ENCODE peak calls at places on chromosome 2, in nine cellular contexts. V is neural progenitor cell; Y is GM23248; P is endodermal cell; N is SJSA1; I is body of pancreas; U is neuronal stem cell; L is CD4-positive, alpha-beta T cell; C is thoracic aorta. X is an unnamed sample. For H3K9me3, the result is how much of the 10 kb centered on the place peaks cover.

GRCh38 chr2:21781962-21782361 is 658.2 kb downstream of the TDRD15 start:
- DNase-seq in V (no peak), Y (no peak), P (no peak), N (no peak), I (no peak), U (no peak), L (no peak), C (no peak), X (no peak)

GRCh38 chr2:181891258-181891965 is at the start of gene ITPRID2:
- DNase-seq in V (peak), Y (peak), P (peak), N (peak), I (peak), U (peak), L (peak), C (peak), X (peak)

GRCh38 chr2:223084873-223085272 is 32.9 kb downstream of the KCNE4 start:
- DNase-seq in V (no peak), Y (no peak), P (peak), N (no peak), I (peak), U (no peak), L (no peak), C (no peak), X (no peak)

GRCh38 chr2:1808921-1809551 is 64.7 kb upstream of the PXDN start:
- DNase-seq in V (no peak), Y (peak), P (no peak), N (no peak), I (no peak), U (no peak), L (no peak), C (no peak), X (no peak)

GRCh38 chr2:110820128-110820527 is 87.8 kb downstream of the ACOXL start:
- DNase-seq in V (no peak), Y (no peak), P (no peak), N (no peak), I (no peak), U (no peak), L (no peak), C (no peak), X (no peak)

GRCh38 chr2:74045454-74045853 is 60.7 kb downstream of the TET3 start:
- DNase-seq in V (no peak), Y (peak), P (no peak), N (no peak), I (no peak), U (no peak), L (no peak), C (no peak), X (no peak)

GRCh38 chr2:29293830-29294438 is 178.7 kb downstream of the CLIP4 start:
- DNase-seq in V (peak), Y (peak), P (peak), N (no peak), I (peak), U (peak), L (no peak), C (no peak), X (peak)

GRCh38 chr2:166417669-166418068 is 41.9 kb upstream of the SCN9A start:
- DNase-seq in V (peak), Y (peak), P (no peak), N (no peak), I (no peak), U (no peak), L (no peak), C (no peak), X (peak)

GRCh38 chr2:188291617-188292445 is at the start of gene GULP1:
- DNase-seq in V (peak), Y (peak), P (peak), N (peak), I (peak), U (peak), L (no peak), C (no peak), X (peak)

GRCh38 chr2:203705184-203705583 is 1.3 kb upstream of the CD28 start:
- DNase-seq in V (no peak), Y (no peak), P (no peak), N (no peak), I (no peak), U (no peak), L (peak), C (no peak), X (no peak)

GRCh38 chr2:186947516-186947915 is 98.5 kb upstream of the ZSWIM2 start:
- DNase-seq in V (no peak), Y (no peak), P (no peak), N (no peak), I (no peak), U (no peak), L (no peak), C (no peak), X (no peak)

GRCh38 chr2:174339971-174340399 is 5.2 kb downstream of the SP9 start:
- DNase-seq in V (peak), Y (no peak), P (peak), N (no peak), I (no peak), U (peak), L (no peak), C (no peak), X (no peak)

GRCh38 chr2:60884795-60885194 is 3.4 kb downstream of the REL start:
- DNase-seq in V (no peak), Y (peak), P (no peak), N (no peak), I (no peak), U (no peak), L (no peak), C (no peak), X (no peak)

GRCh38 chr2:110116033-110116710 is 550 bp upstream of the MALL start:
- DNase-seq in V (peak), Y (peak), P (peak), N (no peak), I (peak), U (no peak), L (no peak), C (no peak), X (peak)

GRCh38 chr2:146874260-146874658 is 970.6 kb upstream of the ACVR2A start:
- DNase-seq in V (no peak), Y (peak), P (no peak), N (peak), I (no peak), U (no peak), L (no peak), C (no peak), X (no peak)

GRCh38 chr2:198545411-198545810 is 741.0 kb downstream of the PLCL1 start:
- DNase-seq in V (no peak), Y (peak), P (no peak), N (no peak), I (no peak), U (no peak), L (no peak), C (no peak), X (no peak)

GRCh38 chr2:120238728-120239487 is 13.7 kb upstream of the RALB start:
- DNase-seq in V (no peak), Y (peak), P (peak), N (peak), I (no peak), U (no peak), L (no peak), C (no peak), X (no peak)

GRCh38 chr2:191927319-191927867 is 80.5 kb upstream of the CAVIN2 start:
- DNase-seq in V (peak), Y (peak), P (peak), N (peak), I (peak), U (no peak), L (no peak), C (peak), X (no peak)

GRCh38 chr2:70663411-70663810 is 104.6 kb downstream of the ADD2 start:
- DNase-seq in V (no peak), Y (no peak), P (peak), N (no peak), I (no peak), U (no peak), L (no peak), C (no peak), X (no peak)

GRCh38 chr2:44680424-44680971 is 261.0 kb upstream of the SIX3 start:
- DNase-seq in V (no peak), Y (no peak), P (peak), N (no peak), I (no peak), U (no peak), L (no peak), C (no peak), X (no peak)

GRCh38 chr2:41283079-41283765 is 764.6 kb upstream of the PKDCC start:
- DNase-seq in V (peak), Y (no peak), P (no peak), N (no peak), I (no peak), U (no peak), L (no peak), C (no peak), X (no peak)

GRCh38 chr2:239593965-239594771 is 193.3 kb upstream of the HDAC4 start:
- DNase-seq in V (no peak), Y (no peak), P (peak), N (no peak), I (no peak), U (no peak), L (no peak), C (no peak), X (no peak)

GRCh38 chr2:222722327-222722946 is 51.0 kb downstream of the MOGAT1 start:
- DNase-seq in V (no peak), Y (peak), P (no peak), N (no peak), I (no peak), U (no peak), L (no peak), C (no peak), X (no peak)

GRCh38 chr2:176056411-176056810 is 27.4 kb downstream of the EVX2 start:
- DNase-seq in V (no peak), Y (no peak), P (no peak), N (no peak), I (no peak), U (no peak), L (no peak), C (no peak), X (no peak)

GRCh38 chr2:96580771-96581170 is 44.2 kb downstream of the ARID5A start:
- DNase-seq in V (peak), Y (peak), P (peak), N (no peak), I (no peak), U (no peak), L (no peak), C (no peak), X (peak)

GRCh38 chr2:128497461-128497860 is 178.8 kb upstream of the HS6ST1 start:
- DNase-seq in V (no peak), Y (no peak), P (peak), N (peak), I (no peak), U (no peak), L (no peak), C (no peak), X (peak)

GRCh38 chr2:207319321-207319720 is 153.6 kb upstream of the KLF7 start:
- DNase-seq in V (no peak), Y (no peak), P (no peak), N (no peak), I (no peak), U (no peak), L (no peak), C (no peak), X (no peak)

GRCh38 chr2:30225131-30225762 is 6.1 kb upstream of the LBH start:
- DNase-seq in V (peak), Y (peak), P (peak), N (peak), I (no peak), U (no peak), L (peak), C (no peak), X (peak)

GRCh38 chr2:65379721-65380171 is 52.7 kb downstream of the SPRED2 start:
- DNase-seq in V (no peak), Y (no peak), P (no peak), N (no peak), I (no peak), U (no peak), L (no peak), C (no peak), X (no peak)

DNA sequence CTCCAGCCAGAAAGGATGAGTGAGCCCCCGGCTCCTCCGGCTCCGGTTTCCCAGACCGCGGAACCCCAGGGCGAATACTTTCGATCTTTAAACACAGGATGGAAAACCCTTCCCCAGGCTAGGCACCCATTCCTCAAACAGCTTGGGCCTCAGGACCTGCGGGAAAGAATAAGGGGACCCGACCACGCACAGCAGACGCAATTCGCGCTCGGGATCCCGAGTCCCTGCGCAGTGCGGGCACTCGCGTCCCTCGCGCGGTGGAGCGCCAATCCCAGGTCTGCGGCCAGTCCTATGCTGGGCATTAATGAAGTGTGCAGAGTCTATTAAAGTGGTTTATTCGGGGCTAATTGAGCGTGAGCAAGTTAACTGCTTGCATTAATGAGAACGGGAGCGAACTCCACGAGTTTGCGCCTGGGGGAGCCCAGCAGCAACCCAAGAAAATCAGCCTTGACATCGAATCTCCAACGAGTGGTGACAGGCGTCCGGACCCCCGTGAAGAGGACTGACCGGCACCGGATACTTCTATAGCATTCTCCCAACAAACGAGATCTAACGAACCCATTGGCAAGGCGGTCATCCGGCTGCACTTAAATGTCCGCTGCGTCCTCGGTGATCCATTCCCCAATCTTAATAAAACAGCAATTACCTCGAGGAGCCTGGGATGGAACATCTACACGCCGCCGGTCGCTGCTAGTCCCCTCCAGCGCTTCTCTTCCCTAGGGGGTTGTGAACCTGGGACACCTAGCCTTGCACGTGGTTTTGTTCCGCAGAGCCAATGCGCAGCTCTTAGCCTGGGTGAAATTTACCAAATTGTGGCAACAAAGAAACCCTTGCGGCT is 1.7 kb downstream of the OSR1 start:
- DNase-seq in V (peak), Y (peak), P (peak), N (no peak), I (no peak), U (no peak), L (no peak), C (no peak), X (no peak)
- H3K9me3 ChIP-seq in V (under half), Y (under half), P (under half), N (under half), I (under half), U (under half), L (under half), C (under half), X (under half)

GRCh38 chr2:238475571-238475970 is 48.8 kb downstream of the ASB1 start:
- DNase-seq in V (no peak), Y (no peak), P (no peak), N (peak), I (no peak), U (no peak), L (no peak), C (no peak), X (no peak)

GRCh38 chr2:238473014-238473413 is 46.3 kb downstream of the ASB1 start:
- DNase-seq in V (no peak), Y (no peak), P (no peak), N (no peak), I (no peak), U (no peak), L (no peak), C (no peak), X (peak)

GRCh38 chr2:238476258-238476657 is 49.5 kb downstream of the ASB1 start:
- DNase-seq in V (no peak), Y (no peak), P (no peak), N (peak), I (no peak), U (no peak), L (no peak), C (no peak), X (no peak)

GRCh38 chr2:238469155-238469554 is 42.4 kb downstream of the ASB1 start:
- DNase-seq in V (no peak), Y (no peak), P (no peak), N (no peak), I (no peak), U (no peak), L (no peak), C (no peak), X (no peak)

DNA sequence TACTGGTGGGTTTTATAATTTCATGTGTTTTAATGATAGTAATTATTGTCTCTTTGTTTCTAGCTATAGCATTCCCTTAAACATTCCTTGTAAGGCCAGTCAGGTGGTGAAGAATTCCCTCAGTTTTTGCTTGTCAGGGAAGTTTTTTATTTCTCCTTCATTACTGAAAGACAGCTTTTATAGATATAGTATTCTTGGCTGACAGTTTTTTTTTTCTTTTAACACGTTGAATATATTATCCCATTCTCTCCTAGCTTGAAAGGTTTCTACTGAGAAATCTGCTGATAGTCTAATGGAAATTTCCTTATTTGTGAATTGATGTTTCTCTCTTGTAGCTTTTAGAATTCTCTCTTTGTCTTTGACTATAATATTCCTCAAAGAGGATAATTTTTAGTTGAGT is 46.8 kb downstream of the ASB1 start:
- DNase-seq in V (no peak), Y (no peak), P (no peak), N (no peak), I (no peak), U (no peak), L (no peak), C (no peak), X (no peak)
- H3K9me3 ChIP-seq in V (under half), Y (under half), P (under half), N (under half), I (under half), U (under half), L (under half), C (under half), X (under half)

GRCh38 chr2:12221583-12221982 is 475.2 kb downstream of the LPIN1 start:
- DNase-seq in V (no peak), Y (no peak), P (no peak), N (no peak), I (no peak), U (no peak), L (no peak), C (no peak), X (no peak)
- H3K9me3 ChIP-seq in V (under half), Y (under half), P (under half), N (under half), I (under half), U (under half), L (under half), C (under half), X (under half)

GRCh38 chr2:77831878-77832277 is 309.7 kb upstream of the LRRTM4 start:
- DNase-seq in V (no peak), Y (no peak), P (no peak), N (no peak), I (no peak), U (no peak), L (no peak), C (no peak), X (no peak)
- H3K9me3 ChIP-seq in V (under half), Y (under half), P (under half), N (under half), I (under half), U (under half), L (under half), C (under half), X (under half)

GRCh38 chr2:201536046-201536445 is 84.5 kb downstream of the STRADB start:
- DNase-seq in V (no peak), Y (no peak), P (no peak), N (no peak), I (no peak), U (no peak), L (no peak), C (no peak), X (no peak)
- H3K9me3 ChIP-seq in V (under half), Y (under half), P (under half), N (under half), I (under half), U (under half), L (under half), C (under half), X (under half)

GRCh38 chr2:83420993-83421392 is 1038.1 kb downstream of the SUCLG1 start:
- DNase-seq in V (no peak), Y (no peak), P (no peak), N (no peak), I (no peak), U (no peak), L (no peak), C (no peak), X (no peak)
- H3K9me3 ChIP-seq in V (under half), Y (under half), P (under half), N (under half), I (under half), U (under half), L (under half), C (under half), X (under half)

GRCh38 chr2:89823556-89823955 is 1132.1 kb downstream of the RPIA start:
- DNase-seq in V (no peak), Y (no peak), P (no peak), N (no peak), I (no peak), U (no peak), L (no peak), C (no peak), X (no peak)

GRCh38 chr2:89818873-89819272 is 1127.4 kb downstream of the RPIA start:
- DNase-seq in V (no peak), Y (no peak), P (no peak), N (no peak), I (no peak), U (no peak), L (no peak), C (no peak), X (no peak)

GRCh38 chr2:89820248-89820647 is 1128.8 kb downstream of the RPIA start:
- DNase-seq in V (no peak), Y (no peak), P (no peak), N (no peak), I (no peak), U (no peak), L (no peak), C (no peak), X (no peak)

GRCh38 chr2:89821455-89821945 is 1130.0 kb downstream of the RPIA start:
- DNase-seq in V (no peak), Y (no peak), P (no peak), N (no peak), I (no peak), U (no peak), L (no peak), C (no peak), X (no peak)

GRCh38 chr2:89819809-89820208 is 1128.3 kb downstream of the RPIA start:
- DNase-seq in V (no peak), Y (no peak), P (no peak), N (no peak), I (no peak), U (no peak), L (no peak), C (no peak), X (no peak)
- H3K9me3 ChIP-seq in V (half or more), Y (under half), P (under half), N (under half), I (under half), U (under half), L (half or more), C (under half), X (under half)

DNA sequence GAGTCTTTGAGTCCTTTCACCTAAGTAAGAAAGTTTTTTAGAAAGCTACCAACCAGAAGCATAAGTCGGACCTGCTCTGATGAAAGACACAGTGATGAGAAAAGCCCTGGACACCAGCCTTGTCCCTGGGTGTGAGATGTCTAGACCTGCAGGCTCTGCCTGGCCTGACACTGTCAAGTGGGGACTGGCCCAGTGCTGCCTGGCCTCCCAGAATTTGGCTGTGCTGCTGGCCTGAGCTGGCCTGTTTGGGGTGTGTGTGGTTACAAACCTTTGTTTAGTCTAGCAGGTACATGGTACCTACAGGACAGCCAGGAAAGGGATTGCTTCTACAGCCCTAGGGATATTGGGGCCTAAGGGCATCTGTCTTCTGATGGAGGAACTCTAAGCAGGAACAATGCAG is 48.3 kb downstream of the ASB1 start:
- DNase-seq in V (no peak), Y (no peak), P (no peak), N (peak), I (no peak), U (no peak), L (no peak), C (no peak), X (no peak)
- H3K9me3 ChIP-seq in V (under half), Y (under half), P (under half), N (under half), I (under half), U (under half), L (under half), C (under half), X (under half)

GRCh38 chr2:115364078-115364477 is 921.6 kb downstream of the DPP10 start:
- DNase-seq in V (peak), Y (no peak), P (peak), N (no peak), I (no peak), U (no peak), L (no peak), C (no peak), X (no peak)

DNA sequence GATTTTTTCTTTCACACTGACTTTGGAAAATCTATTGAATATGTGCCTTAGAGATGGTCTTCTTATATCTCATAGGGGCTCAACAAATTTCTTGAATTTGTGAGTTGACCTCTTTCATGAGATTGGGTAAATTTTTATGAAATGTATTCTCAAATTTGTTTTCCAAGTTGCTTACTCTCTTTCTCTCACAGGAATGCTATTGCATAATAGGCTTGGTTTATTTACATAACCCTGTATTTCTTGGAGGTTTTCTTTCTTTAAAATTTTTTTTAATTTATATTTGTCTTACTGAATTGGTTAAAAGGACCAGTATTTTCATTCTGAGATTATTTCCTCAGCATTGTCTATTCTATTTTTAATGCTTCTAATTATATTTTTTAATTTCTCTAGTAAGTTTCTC is 917.1 kb downstream of the DPP10 start:
- DNase-seq in V (no peak), Y (no peak), P (no peak), N (no peak), I (no peak), U (no peak), L (no peak), C (no peak), X (no peak)
- H3K9me3 ChIP-seq in V (under half), Y (under half), P (under half), N (under half), I (under half), U (under half), L (under half), C (under half), X (under half)